ENCODE peak calls at places on chromosomes 2 and 18, in eight cellular contexts. C is IMR-90, J is stomach, U is pancreas, X is uterus, Y is OCI-LY7, R is sigmoid colon, H is aorta. Z is an unnamed sample. For H3K9me3, the result is how much of the 10 kb centered on the place peaks cover.

GRCh38 chr18:52667388-52667787 is 327.4 kb downstream of the DCC start:
- DNase-seq in J (no peak), Y (no peak), X (no peak), C (no peak), R (no peak), H (no peak), U (no peak), Z (no peak)

GRCh38 chr2:174522553-174522952 is 35.7 kb upstream of the GPR155 start:
- DNase-seq in Y (peak), H (no peak), X (no peak), J (no peak), U (no peak), C (peak), R (no peak), Z (peak)

GRCh38 chr2:86695053-86695691 is 24.9 kb upstream of the RMND5A start:
- DNase-seq in R (no peak), U (no peak), Y (no peak), C (peak), H (no peak), X (no peak), J (peak), Z (peak)

GRCh38 chr2:66364495-66364992 is 70.4 kb upstream of the MEIS1 start:
- DNase-seq in R (peak), U (no peak), C (peak), Y (no peak), H (no peak), X (peak), J (no peak), Z (no peak)

GRCh38 chr2:160970052-160970846 is 190.0 kb upstream of the TANK start:
- DNase-seq in R (no peak), U (no peak), Y (peak), X (peak), J (no peak), C (peak), H (no peak), Z (peak)

GRCh38 chr2:102619414-102620319 is at the start of gene SLC9A2:
- DNase-seq in Y (no peak), H (no peak), C (no peak), X (no peak), J (peak), U (peak), R (no peak), Z (peak)

GRCh38 chr2:68951899-68952298 is 794 bp downstream of the GKN2 start:
- DNase-seq in U (no peak), J (no peak), C (no peak), R (no peak), X (no peak), H (no peak), Y (no peak), Z (no peak)

GRCh38 chr2:181114021-181114420 is 133.6 kb downstream of the UBE2E3 start:
- DNase-seq in Y (no peak), J (no peak), H (no peak), U (no peak), R (no peak), C (no peak), X (no peak), Z (no peak)

GRCh38 chr2:174972924-174973323 is 32.3 kb downstream of the CHN1 start:
- DNase-seq in Y (no peak), R (no peak), C (peak), U (no peak), X (no peak), J (no peak), H (no peak), Z (no peak)

GRCh38 chr2:88028931-88029330 is 12.6 kb upstream of the RNU2-63P start:
- DNase-seq in H (no peak), X (no peak), R (no peak), J (no peak), C (no peak), Y (no peak), U (no peak), Z (no peak)

GRCh38 chr2:144357623-144358400 is 162.1 kb downstream of the ZEB2 start:
- DNase-seq in H (no peak), R (no peak), Y (no peak), J (no peak), U (no peak), C (peak), X (no peak), Z (no peak)

GRCh38 chr2:176926453-176926852 is 286.1 kb upstream of the HNRNPA3 start:
- DNase-seq in X (no peak), H (no peak), Y (no peak), J (no peak), R (no peak), U (no peak), C (no peak), Z (no peak)

GRCh38 chr18:48226401-48226800 is 182.8 kb downstream of the ZBTB7C start:
- DNase-seq in R (no peak), J (no peak), U (no peak), H (no peak), X (no peak), Y (no peak), C (no peak), Z (no peak)

GRCh38 chr2:29522951-29523669 is 398.3 kb downstream of the ALK start:
- DNase-seq in Y (no peak), X (no peak), H (no peak), R (no peak), U (no peak), C (peak), J (no peak), Z (no peak)

GRCh38 chr2:6674381-6674780 is 191.3 kb downstream of the CMPK2 start:
- DNase-seq in X (no peak), H (no peak), U (no peak), R (no peak), C (no peak), Y (no peak), J (no peak), Z (no peak)

GRCh38 chr2:209526541-209526940 is 102.7 kb downstream of the MAP2 start:
- DNase-seq in R (no peak), Y (no peak), J (no peak), U (no peak), H (no peak), X (no peak), C (peak), Z (peak)

GRCh38 chr2:235666240-235666781 is 172.5 kb downstream of the AGAP1 start:
- DNase-seq in Y (no peak), X (peak), C (peak), H (no peak), U (no peak), R (peak), J (no peak), Z (peak)

GRCh38 chr2:43328157-43328556 is 101.8 kb upstream of the ZFP36L2 start:
- DNase-seq in R (peak), U (no peak), X (no peak), C (peak), J (peak), Y (no peak), H (no peak), Z (no peak)

GRCh38 chr18:42159146-42159545 is 204.1 kb downstream of the PIK3C3 start:
- DNase-seq in Y (no peak), U (no peak), X (no peak), H (no peak), R (no peak), J (no peak), C (no peak), Z (no peak)

GRCh38 chr2:193793914-193794313 is 1599.2 kb upstream of the TMEFF2 start:
- DNase-seq in Y (no peak), H (no peak), C (no peak), J (no peak), X (no peak), U (no peak), R (no peak), Z (no peak)

GRCh38 chr2:85660725-85661124 is 7.3 kb downstream of the SFTPB start:
- DNase-seq in C (no peak), U (no peak), Y (no peak), R (no peak), J (no peak), X (no peak), H (no peak), Z (no peak)

GRCh38 chr2:223477318-223477717 is 124.8 kb downstream of the SCG2 start:
- DNase-seq in X (no peak), H (no peak), C (no peak), J (no peak), U (no peak), R (no peak), Y (no peak), Z (no peak)

GRCh38 chr2:177010134-177010533 is 202.5 kb upstream of the HNRNPA3 start:
- DNase-seq in U (no peak), Y (no peak), H (no peak), R (no peak), C (no peak), X (no peak), J (no peak), Z (no peak)

GRCh38 chr2:172256886-172257285 is 154.2 kb upstream of the DLX2 start:
- DNase-seq in J (no peak), X (no peak), U (no peak), H (no peak), Y (no peak), R (no peak), C (no peak), Z (no peak)

GRCh38 chr2:1450935-1451334 is 37.7 kb downstream of the TPO start:
- DNase-seq in H (no peak), Y (no peak), J (no peak), X (no peak), U (no peak), C (no peak), R (no peak), Z (no peak)

GRCh38 chr2:215907147-215907546 is 106.2 kb downstream of the MREG start:
- DNase-seq in X (no peak), U (no peak), C (no peak), H (no peak), Y (no peak), R (no peak), J (no peak), Z (no peak)

GRCh38 chr2:120306091-120306490 is 39.8 kb upstream of the INHBB start:
- DNase-seq in R (no peak), J (no peak), C (no peak), X (peak), U (no peak), Y (no peak), H (no peak), Z (no peak)

GRCh38 chr2:127810156-127810636 is 775 bp downstream of the WDR33 start:
- DNase-seq in Y (no peak), R (no peak), X (no peak), U (no peak), H (no peak), C (peak), J (no peak), Z (peak)

GRCh38 chr2:53744395-53745065 is 23.1 kb upstream of the CHAC2 start:
- DNase-seq in U (no peak), C (peak), R (no peak), Y (no peak), J (no peak), H (no peak), X (no peak), Z (no peak)

GRCh38 chr18:33820517-33821368 is 242.7 kb downstream of the ASXL3 start:
- DNase-seq in R (no peak), H (no peak), C (no peak), Y (no peak), X (no peak), U (peak), J (no peak), Z (peak)

GRCh38 chr2:226515344-226516055 is 284.1 kb downstream of the IRS1 start:
- DNase-seq in R (no peak), H (no peak), X (no peak), J (no peak), U (no peak), C (peak), Y (no peak), Z (no peak)

GRCh38 chr18:10274327-10274726 is 180.1 kb upstream of the APCDD1 start:
- DNase-seq in R (peak), J (no peak), H (no peak), U (no peak), X (no peak), Y (no peak), C (peak), Z (no peak)

GRCh38 chr2:170928036-170928823 is 823 bp upstream of the GORASP2 start:
- DNase-seq in X (peak), Y (peak), C (peak), H (no peak), J (no peak), U (no peak), R (no peak), Z (no peak)

GRCh38 chr2:46735108-46735691 is 180.4 kb downstream of the MCFD2 start:
- DNase-seq in C (no peak), U (no peak), J (no peak), Y (no peak), R (no peak), X (no peak), H (no peak), Z (peak)

GRCh38 chr2:46735730-46736493 is 179.7 kb downstream of the MCFD2 start:
- DNase-seq in U (no peak), X (no peak), J (no peak), C (no peak), H (no peak), Y (no peak), R (no peak), Z (no peak)

GRCh38 chr2:46731280-46731679 is 184.3 kb downstream of the MCFD2 start:
- DNase-seq in C (no peak), Y (no peak), R (no peak), J (no peak), U (no peak), H (no peak), X (no peak), Z (no peak)

GRCh38 chr2:46737577-46737976 is 178.0 kb downstream of the MCFD2 start:
- DNase-seq in X (no peak), C (peak), U (no peak), J (no peak), R (no peak), Y (no peak), H (no peak), Z (peak)

GRCh38 chr2:46732127-46732526 is 183.5 kb downstream of the MCFD2 start:
- DNase-seq in X (no peak), R (no peak), Y (no peak), U (no peak), J (no peak), H (no peak), C (no peak), Z (no peak)
- H3K27ac ChIP-seq in X (no peak), R (no peak), Y (no peak), U (no peak), J (no peak), H (no peak), C (peak), Z (no peak)

GRCh38 chr2:2747797-2748301 is 416.8 kb upstream of the MYT1L start:
- DNase-seq in R (no peak), U (no peak), C (no peak), X (no peak), H (peak), Y (no peak), J (no peak), Z (no peak)

GRCh38 chr2:2748399-2749205 is 417.5 kb upstream of the MYT1L start:
- DNase-seq in Y (no peak), H (peak), X (no peak), J (no peak), R (no peak), C (no peak), U (no peak), Z (no peak)

GRCh38 chr2:2749206-2749598 is 418.1 kb upstream of the MYT1L start:
- DNase-seq in X (no peak), C (no peak), U (no peak), J (no peak), Y (no peak), H (peak), R (no peak), Z (no peak)

GRCh38 chr2:2744958-2745715 is 414.1 kb upstream of the MYT1L start:
- DNase-seq in Y (no peak), X (no peak), C (no peak), J (no peak), U (no peak), R (no peak), H (peak), Z (no peak)

GRCh38 chr2:2746731-2747130 is 415.7 kb upstream of the MYT1L start:
- DNase-seq in Y (no peak), X (no peak), C (no peak), H (no peak), J (no peak), R (no peak), U (no peak), Z (no peak)
- H3K9me3 ChIP-seq in Y (under half), X (under half), C (under half), H (under half), J (under half), R (under half), U (under half), Z (under half)

DNA sequence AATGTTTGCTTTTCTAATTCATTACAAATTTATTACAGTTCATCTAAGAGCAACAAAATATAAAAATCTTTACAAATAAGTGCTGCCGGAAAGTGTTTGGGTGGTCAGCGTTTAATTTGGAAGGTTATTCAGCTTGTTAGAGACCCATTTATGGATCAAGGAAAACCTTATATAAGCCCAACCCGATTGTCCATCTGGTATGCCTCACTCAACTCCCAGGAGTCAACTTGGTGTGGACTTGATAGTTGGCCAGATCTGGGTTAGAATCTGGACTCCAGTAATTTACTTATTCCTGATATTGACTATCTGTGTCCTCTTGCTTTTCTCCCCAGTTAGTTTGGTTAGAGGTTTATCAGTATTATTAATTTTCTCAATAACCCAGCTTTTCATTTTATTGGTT is 106.2 kb downstream of the KCTD1 start:
- DNase-seq in J (no peak), U (no peak), H (no peak), Y (no peak), C (no peak), X (no peak), R (no peak), Z (no peak)
- H3K4me3 ChIP-seq in J (no peak), U (no peak), H (no peak), Y (no peak), C (no peak), X (no peak), R (no peak), Z (no peak)

GRCh38 chr18:11828772-11829432 is 22.3 kb upstream of the CHMP1B start:
- DNase-seq in U (no peak), X (no peak), R (no peak), H (no peak), C (no peak), Y (no peak), J (no peak), Z (no peak)
- H3K27ac ChIP-seq in U (no peak), X (no peak), R (no peak), H (no peak), C (no peak), Y (no peak), J (no peak), Z (no peak)

DNA sequence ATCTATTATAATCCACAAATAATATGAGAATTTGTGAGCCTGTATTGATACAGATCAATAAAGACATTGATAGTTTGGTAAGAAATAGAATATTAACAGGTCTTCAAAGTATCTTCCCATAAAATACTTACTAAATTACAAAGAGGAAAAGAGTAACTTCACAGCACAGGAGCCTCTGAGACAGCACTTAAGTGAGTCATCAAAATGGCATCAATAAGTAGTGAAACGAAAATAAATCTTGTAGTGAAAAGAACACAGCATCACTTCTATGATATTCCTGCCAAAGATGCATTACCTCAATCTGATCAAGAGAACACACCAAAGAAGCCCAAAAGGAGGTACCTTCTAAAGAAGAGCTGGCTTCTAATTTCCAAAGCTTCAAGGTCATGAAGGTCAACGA is 116.4 kb downstream of the CBLN2 start:
- DNase-seq in R (no peak), J (no peak), H (no peak), C (peak), Y (no peak), X (no peak), U (no peak), Z (no peak)
- H3K9me3 ChIP-seq in R (under half), J (under half), H (under half), C (under half), Y (under half), X (under half), U (under half), Z (under half)

DNA sequence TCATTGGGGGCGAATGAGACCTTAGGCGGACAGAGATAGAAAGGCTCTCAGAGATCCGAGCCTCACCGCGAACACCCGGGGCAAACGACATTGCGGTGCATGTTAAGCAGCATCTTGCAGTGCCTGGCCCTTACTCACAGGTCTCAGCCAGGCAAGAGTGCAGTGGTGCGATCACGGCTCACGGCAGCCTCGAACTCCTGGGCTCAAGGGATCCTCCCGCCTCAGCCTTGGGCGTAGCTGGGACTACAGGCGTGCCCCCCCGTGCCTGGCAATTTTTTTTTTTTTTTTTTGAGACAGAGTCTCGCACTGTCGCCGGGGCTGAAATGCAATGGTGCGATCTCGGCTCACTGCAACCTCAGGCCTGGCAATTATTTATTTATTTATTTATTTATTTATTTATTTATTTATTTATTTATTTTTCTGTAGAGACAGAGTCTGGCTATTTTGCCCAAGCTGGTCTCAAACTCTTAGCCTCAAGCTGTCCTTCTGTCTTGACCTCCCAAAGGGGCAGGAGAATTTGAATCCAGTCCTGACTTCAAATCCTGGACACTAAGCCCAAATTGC is 1.3 kb downstream of the LAMA3 start:
- DNase-seq in C (no peak), H (no peak), R (no peak), U (peak), X (peak), Y (no peak), J (no peak), Z (no peak)
- H3K4me3 ChIP-seq in C (no peak), H (no peak), R (peak), U (no peak), X (peak), Y (no peak), J (peak), Z (peak)

GRCh38 chr18:2955966-2956521 is 56.9 kb downstream of the LPIN2 start:
- DNase-seq in R (no peak), X (no peak), Y (no peak), U (no peak), H (no peak), C (no peak), J (no peak), Z (no peak)

GRCh38 chr18:2960983-2961696 is 51.8 kb downstream of the LPIN2 start:
- DNase-seq in R (no peak), J (no peak), C (peak), Y (peak), H (no peak), X (no peak), U (no peak), Z (no peak)

GRCh38 chr18:2961828-2962227 is 51.1 kb downstream of the LPIN2 start:
- DNase-seq in X (no peak), C (peak), H (no peak), J (no peak), Y (peak), R (no peak), U (no peak), Z (no peak)

GRCh38 chr18:2959341-2959740 is 53.6 kb downstream of the LPIN2 start:
- DNase-seq in R (no peak), U (no peak), H (no peak), Y (no peak), X (no peak), C (no peak), J (no peak), Z (no peak)

GRCh38 chr18:2958819-2959298 is 54.1 kb downstream of the LPIN2 start:
- DNase-seq in C (peak), H (no peak), Y (peak), R (peak), U (no peak), J (no peak), X (peak), Z (no peak)
- H3K27ac ChIP-seq in C (peak), H (peak), Y (peak), R (peak), U (no peak), J (no peak), X (peak), Z (peak)